ENCODE peak calls at places on chromosomes 12 and 14, in eight cellular contexts. One of them, this sample, is unnamed.

GRCh38 chr12:118514297-118514696 is 137.9 kb downstream of the SUDS3 start:
- DNase-seq in hepatocyte: no peak
- DNase-seq in ovary: no peak
- DNase-seq in AG10803: no peak
- DNase-seq in fibroblast of mammary gland: no peak
- DNase-seq in A549: no peak
- DNase-seq in lower leg skin: no peak
- DNase-seq in suprapubic skin: no peak
- DNase-seq in this sample: no peak

GRCh38 chr14:52090936-52091335 is 22.1 kb upstream of the NID2 start:
- DNase-seq in hepatocyte: no peak
- DNase-seq in ovary: no peak
- DNase-seq in AG10803: no peak
- DNase-seq in fibroblast of mammary gland: no peak
- DNase-seq in A549: no peak
- DNase-seq in lower leg skin: no peak
- DNase-seq in suprapubic skin: no peak
- DNase-seq in this sample: no peak

GRCh38 chr12:67068773-67069450 is 200.2 kb upstream of the CAND1 start:
- DNase-seq in hepatocyte: peak
- DNase-seq in ovary: peak
- DNase-seq in AG10803: peak
- DNase-seq in fibroblast of mammary gland: peak
- DNase-seq in A549: peak
- DNase-seq in lower leg skin: peak
- DNase-seq in suprapubic skin: no peak
- DNase-seq in this sample: peak

GRCh38 chr14:73833530-73834257 is 17.9 kb upstream of the PTGR2 start:
- DNase-seq in hepatocyte: peak
- DNase-seq in ovary: no peak
- DNase-seq in AG10803: peak
- DNase-seq in fibroblast of mammary gland: peak
- DNase-seq in A549: no peak
- DNase-seq in lower leg skin: no peak
- DNase-seq in suprapubic skin: no peak
- DNase-seq in this sample: no peak

GRCh38 chr12:121334513-121335343 is 17.5 kb downstream of the ANAPC5 start:
- DNase-seq in hepatocyte: peak
- DNase-seq in ovary: no peak
- DNase-seq in AG10803: peak
- DNase-seq in fibroblast of mammary gland: peak
- DNase-seq in A549: peak
- DNase-seq in lower leg skin: no peak
- DNase-seq in suprapubic skin: no peak
- DNase-seq in this sample: peak

GRCh38 chr14:44204061-44204815 is 302.8 kb downstream of the FSCB start:
- DNase-seq in hepatocyte: no peak
- DNase-seq in ovary: no peak
- DNase-seq in AG10803: no peak
- DNase-seq in fibroblast of mammary gland: no peak
- DNase-seq in A549: no peak
- DNase-seq in lower leg skin: no peak
- DNase-seq in suprapubic skin: no peak
- DNase-seq in this sample: no peak

GRCh38 chr14:21476526-21476924 is 234 bp downstream of the RAB2B start:
- DNase-seq in hepatocyte: peak
- DNase-seq in ovary: peak
- DNase-seq in AG10803: no peak
- DNase-seq in fibroblast of mammary gland: no peak
- DNase-seq in A549: peak
- DNase-seq in lower leg skin: peak
- DNase-seq in suprapubic skin: peak
- DNase-seq in this sample: peak

GRCh38 chr14:57492859-57493258 is 798 bp downstream of the CCDC198 start:
- DNase-seq in hepatocyte: peak
- DNase-seq in ovary: no peak
- DNase-seq in AG10803: peak
- DNase-seq in fibroblast of mammary gland: peak
- DNase-seq in A549: no peak
- DNase-seq in lower leg skin: no peak
- DNase-seq in suprapubic skin: no peak
- DNase-seq in this sample: peak

GRCh38 chr12:48994224-48995060 is 4.7 kb downstream of the DDN start:
- DNase-seq in hepatocyte: no peak
- DNase-seq in ovary: no peak
- DNase-seq in AG10803: no peak
- DNase-seq in fibroblast of mammary gland: no peak
- DNase-seq in A549: no peak
- DNase-seq in lower leg skin: no peak
- DNase-seq in suprapubic skin: no peak
- DNase-seq in this sample: no peak

GRCh38 chr14:63604626-63605025 is 37.0 kb downstream of the WDR89 start:
- DNase-seq in hepatocyte: no peak
- DNase-seq in ovary: no peak
- DNase-seq in AG10803: no peak
- DNase-seq in fibroblast of mammary gland: no peak
- DNase-seq in A549: no peak
- DNase-seq in lower leg skin: no peak
- DNase-seq in suprapubic skin: no peak
- DNase-seq in this sample: no peak

GRCh38 chr12:132456186-132456943 is 33.6 kb upstream of the FBRSL1 start:
- DNase-seq in hepatocyte: no peak
- DNase-seq in ovary: no peak
- DNase-seq in AG10803: no peak
- DNase-seq in fibroblast of mammary gland: no peak
- DNase-seq in A549: no peak
- DNase-seq in lower leg skin: no peak
- DNase-seq in suprapubic skin: no peak
- DNase-seq in this sample: no peak

GRCh38 chr12:19125325-19125724 is 4.2 kb upstream of the PLEKHA5 start:
- DNase-seq in hepatocyte: no peak
- DNase-seq in ovary: no peak
- DNase-seq in AG10803: no peak
- DNase-seq in fibroblast of mammary gland: peak
- DNase-seq in A549: no peak
- DNase-seq in lower leg skin: no peak
- DNase-seq in suprapubic skin: no peak
- DNase-seq in this sample: peak

GRCh38 chr14:96053600-96054381 is 14.6 kb downstream of the C14orf132 start:
- DNase-seq in hepatocyte: peak
- DNase-seq in ovary: no peak
- DNase-seq in AG10803: peak
- DNase-seq in fibroblast of mammary gland: peak
- DNase-seq in A549: no peak
- DNase-seq in lower leg skin: peak
- DNase-seq in suprapubic skin: no peak
- DNase-seq in this sample: peak

GRCh38 chr14:35369701-35370191 is 34.8 kb downstream of the NFKBIA start:
- DNase-seq in hepatocyte: no peak
- DNase-seq in ovary: no peak
- DNase-seq in AG10803: no peak
- DNase-seq in fibroblast of mammary gland: peak
- DNase-seq in A549: peak
- DNase-seq in lower leg skin: no peak
- DNase-seq in suprapubic skin: no peak
- DNase-seq in this sample: peak

GRCh38 chr12:120972870-120973543 is 5.3 kb upstream of the HNF1A start:
- DNase-seq in hepatocyte: peak
- DNase-seq in ovary: no peak
- DNase-seq in AG10803: no peak
- DNase-seq in fibroblast of mammary gland: no peak
- DNase-seq in A549: no peak
- DNase-seq in lower leg skin: no peak
- DNase-seq in suprapubic skin: no peak
- DNase-seq in this sample: no peak

GRCh38 chr12:110932048-110932447 is 11.7 kb upstream of the MYL2 start:
- DNase-seq in hepatocyte: no peak
- DNase-seq in ovary: no peak
- DNase-seq in AG10803: no peak
- DNase-seq in fibroblast of mammary gland: no peak
- DNase-seq in A549: no peak
- DNase-seq in lower leg skin: peak
- DNase-seq in suprapubic skin: no peak
- DNase-seq in this sample: no peak
- TF ChIP-seq CTCF in hepatocyte: peak
- TF ChIP-seq CTCF in ovary: no peak
- TF ChIP-seq CTCF in AG10803: peak
- TF ChIP-seq CTCF in fibroblast of mammary gland: peak
- TF ChIP-seq CTCF in A549: peak
- TF ChIP-seq CTCF in lower leg skin: no peak
- TF ChIP-seq CTCF in suprapubic skin: no peak
- TF ChIP-seq CTCF in this sample: peak

GRCh38 chr12:100984821-100985220 is 190.2 kb downstream of the ANO4 start:
- DNase-seq in hepatocyte: no peak
- DNase-seq in ovary: no peak
- DNase-seq in AG10803: peak
- DNase-seq in fibroblast of mammary gland: peak
- DNase-seq in A549: no peak
- DNase-seq in lower leg skin: no peak
- DNase-seq in suprapubic skin: no peak
- DNase-seq in this sample: no peak

GRCh38 chr12:100988278-100988625 is 193.7 kb downstream of the ANO4 start:
- DNase-seq in hepatocyte: no peak
- DNase-seq in ovary: no peak
- DNase-seq in AG10803: no peak
- DNase-seq in fibroblast of mammary gland: no peak
- DNase-seq in A549: no peak
- DNase-seq in lower leg skin: no peak
- DNase-seq in suprapubic skin: no peak
- DNase-seq in this sample: no peak

GRCh38 chr12:100982511-100983183 is 188.1 kb downstream of the ANO4 start:
- DNase-seq in hepatocyte: no peak
- DNase-seq in ovary: no peak
- DNase-seq in AG10803: no peak
- DNase-seq in fibroblast of mammary gland: no peak
- DNase-seq in A549: no peak
- DNase-seq in lower leg skin: no peak
- DNase-seq in suprapubic skin: no peak
- DNase-seq in this sample: no peak

GRCh38 chr12:100987552-100988277 is 193.1 kb downstream of the ANO4 start:
- DNase-seq in hepatocyte: peak
- DNase-seq in ovary: peak
- DNase-seq in AG10803: peak
- DNase-seq in fibroblast of mammary gland: peak
- DNase-seq in A549: peak
- DNase-seq in lower leg skin: no peak
- DNase-seq in suprapubic skin: no peak
- DNase-seq in this sample: peak

GRCh38 chr12:100986595-100987547 is 192.3 kb downstream of the ANO4 start:
- DNase-seq in hepatocyte: no peak
- DNase-seq in ovary: peak
- DNase-seq in AG10803: peak
- DNase-seq in fibroblast of mammary gland: peak
- DNase-seq in A549: no peak
- DNase-seq in lower leg skin: no peak
- DNase-seq in suprapubic skin: no peak
- DNase-seq in this sample: no peak
- H3K4me3 ChIP-seq in hepatocyte: no peak
- H3K4me3 ChIP-seq in ovary: no peak
- H3K4me3 ChIP-seq in AG10803: peak
- H3K4me3 ChIP-seq in fibroblast of mammary gland: no peak
- H3K4me3 ChIP-seq in A549: no peak
- H3K4me3 ChIP-seq in lower leg skin: no peak
- H3K4me3 ChIP-seq in suprapubic skin: no peak
- H3K4me3 ChIP-seq in this sample: no peak

GRCh38 chr12:124709722-124710656 is 142.6 kb upstream of the NCOR2 start:
- DNase-seq in hepatocyte: no peak
- DNase-seq in ovary: no peak
- DNase-seq in AG10803: peak
- DNase-seq in fibroblast of mammary gland: peak
- DNase-seq in A549: no peak
- DNase-seq in lower leg skin: no peak
- DNase-seq in suprapubic skin: no peak
- DNase-seq in this sample: no peak
- TF ChIP-seq CTCF in hepatocyte: peak
- TF ChIP-seq CTCF in ovary: no peak
- TF ChIP-seq CTCF in AG10803: peak
- TF ChIP-seq CTCF in fibroblast of mammary gland: peak
- TF ChIP-seq CTCF in A549: no peak
- TF ChIP-seq CTCF in lower leg skin: no peak
- TF ChIP-seq CTCF in suprapubic skin: no peak
- TF ChIP-seq CTCF in this sample: no peak

DNA sequence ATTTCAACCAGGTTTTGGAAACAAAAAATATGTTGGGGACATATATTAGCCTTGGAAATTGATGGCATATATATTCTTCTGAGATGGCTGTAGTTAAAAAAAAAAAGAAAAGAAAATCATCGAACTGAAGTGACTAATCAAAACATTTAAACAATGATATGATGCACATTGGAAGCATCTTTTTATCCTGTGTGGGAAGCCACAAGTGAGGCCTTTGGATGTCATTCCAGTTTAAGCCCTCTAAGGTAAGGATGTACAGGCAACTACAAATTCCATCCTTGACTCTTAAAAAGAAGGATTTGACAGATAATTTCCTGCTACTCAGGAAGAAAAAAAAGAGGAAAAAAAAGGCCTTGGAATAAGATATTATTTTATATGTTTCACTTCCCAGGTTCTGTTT is 9.6 kb upstream of the PTPRB start:
- DNase-seq in hepatocyte: no peak
- DNase-seq in ovary: no peak
- DNase-seq in AG10803: peak
- DNase-seq in fibroblast of mammary gland: peak
- DNase-seq in A549: no peak
- DNase-seq in lower leg skin: no peak
- DNase-seq in suprapubic skin: no peak
- DNase-seq in this sample: peak
- H3K4me3 ChIP-seq in hepatocyte: no peak
- H3K4me3 ChIP-seq in ovary: no peak
- H3K4me3 ChIP-seq in AG10803: no peak
- H3K4me3 ChIP-seq in fibroblast of mammary gland: no peak
- H3K4me3 ChIP-seq in A549: no peak
- H3K4me3 ChIP-seq in lower leg skin: no peak
- H3K4me3 ChIP-seq in suprapubic skin: no peak
- H3K4me3 ChIP-seq in this sample: no peak

GRCh38 chr12:570237-570925 is 92.9 kb downstream of the NINJ2 start:
- DNase-seq in hepatocyte: peak
- DNase-seq in ovary: peak
- DNase-seq in AG10803: peak
- DNase-seq in fibroblast of mammary gland: peak
- DNase-seq in A549: peak
- DNase-seq in lower leg skin: peak
- DNase-seq in suprapubic skin: peak
- DNase-seq in this sample: peak
- TF ChIP-seq CTCF in hepatocyte: no peak
- TF ChIP-seq CTCF in ovary: no peak
- TF ChIP-seq CTCF in AG10803: no peak
- TF ChIP-seq CTCF in fibroblast of mammary gland: no peak
- TF ChIP-seq CTCF in A549: no peak
- TF ChIP-seq CTCF in lower leg skin: no peak
- TF ChIP-seq CTCF in suprapubic skin: no peak
- TF ChIP-seq CTCF in this sample: no peak